ENCODE peak calls at places on chromosomes 13 and 19, in four cellular contexts. W is stomach; E is fibroblast of lung; G is CD8-positive, alpha-beta T cell. D is an unnamed sample.

GRCh38 chr13:111099292-111099691 is 15.8 kb upstream of the ARHGEF7 start:
- DNase-seq in G (no peak), W (no peak), E (no peak), D (no peak)

GRCh38 chr13:46404732-46405097 is 17.7 kb upstream of the RUBCNL start:
- DNase-seq in W (no peak), E (no peak), G (no peak), D (no peak)

GRCh38 chr19:19160489-19161035 is 9.5 kb downstream of the MEF2B start:
- DNase-seq in W (no peak), E (no peak), G (no peak), D (no peak)

GRCh38 chr19:18601875-18602274 is 4.7 kb downstream of the CRLF1 start:
- DNase-seq in E (no peak), G (no peak), W (no peak), D (no peak)

GRCh38 chr13:65133094-65133493 is 2097.0 kb downstream of the PCDH9 start:
- DNase-seq in E (no peak), W (no peak), G (no peak), D (no peak)

GRCh38 chr13:24203726-24204295 is 43.3 kb downstream of the SPATA13 start:
- DNase-seq in E (no peak), G (no peak), W (no peak), D (no peak)

GRCh38 chr13:100542546-100543156 is 45.9 kb downstream of the GGACT start:
- DNase-seq in G (no peak), W (no peak), E (peak), D (peak)

GRCh38 chr13:89066868-89067466 is 1395.8 kb downstream of the SLITRK5 start:
- DNase-seq in E (peak), G (no peak), W (no peak), D (no peak)

GRCh38 chr19:19606021-19606420 is 12.5 kb downstream of the PBX4 start:
- DNase-seq in W (peak), G (peak), E (peak), D (no peak)

GRCh38 chr19:38932425-38933179 is 1.9 kb downstream of the MRPS12 start:
- DNase-seq in G (peak), W (no peak), E (peak), D (peak)

GRCh38 chr19:35049456-35049855 is 7.9 kb downstream of the HPN start:
- DNase-seq in W (no peak), G (no peak), E (no peak), D (no peak)

GRCh38 chr13:41934994-41935393 is 25.9 kb downstream of the VWA8 start:
- DNase-seq in G (no peak), W (no peak), E (no peak), D (no peak)

GRCh38 chr19:12265921-12266704 is 28.6 kb downstream of the ZNF44 start:
- DNase-seq in G (no peak), E (no peak), W (no peak), D (no peak)

GRCh38 chr13:46124967-46125933 is 20.4 kb upstream of the CPB2 start:
- DNase-seq in G (no peak), W (no peak), E (no peak), D (no peak)

GRCh38 chr19:46416077-46416709 is 2.8 kb upstream of the CCDC8 start:
- DNase-seq in G (no peak), E (peak), W (peak), D (peak)

GRCh38 chr13:86758116-86758515 is 913.1 kb upstream of the SLITRK5 start:
- DNase-seq in W (no peak), E (no peak), G (no peak), D (no peak)

DNA sequence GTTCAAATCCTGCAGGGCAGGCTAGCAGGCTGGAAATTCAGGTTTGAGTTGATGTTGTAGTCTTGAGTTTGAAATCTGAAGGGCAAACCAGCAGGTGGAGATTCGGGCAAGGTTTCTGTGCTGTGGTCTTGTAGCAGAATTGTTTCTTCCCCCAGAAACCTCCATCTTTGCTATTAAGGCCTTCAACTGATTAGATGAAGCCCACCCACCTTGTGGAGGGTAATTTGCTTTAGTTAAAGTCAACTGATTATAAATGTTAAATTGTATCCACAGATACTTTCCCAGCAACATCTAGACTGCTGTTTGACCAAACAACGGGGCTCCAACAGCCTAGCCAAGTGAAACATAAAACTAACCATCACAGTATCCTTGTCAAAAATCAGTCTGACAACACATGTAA is 9.4 kb downstream of the IPO5 start:
- DNase-seq in W (no peak), G (no peak), E (no peak), D (no peak)
- TF ChIP-seq CTCF in W (no peak), G (no peak), E (no peak), D (no peak)

GRCh38 chr19:11198175-11198534 is 810 bp upstream of the KANK2 start:
- DNase-seq in E (no peak), G (no peak), W (no peak), D (no peak)
- H3K4me3 ChIP-seq in E (no peak), G (no peak), W (peak), D (peak)

GRCh38 chr19:13574933-13575332 is 68.7 kb upstream of the CACNA1A start:
- DNase-seq in G (no peak), E (no peak), W (no peak), D (no peak)
- TF ChIP-seq CTCF in G (no peak), E (peak), W (no peak), D (peak)

GRCh38 chr13:114118086-114118762 is 14.2 kb downstream of the RASA3 start:
- DNase-seq in E (no peak), G (no peak), W (no peak), D (peak)

GRCh38 chr13:114116734-114117133 is 15.7 kb downstream of the RASA3 start:
- DNase-seq in G (no peak), E (no peak), W (no peak), D (no peak)

GRCh38 chr13:114119196-114119595 is 13.2 kb downstream of the RASA3 start:
- DNase-seq in E (peak), G (no peak), W (no peak), D (peak)

GRCh38 chr13:114120486-114121430 is 11.7 kb downstream of the RASA3 start:
- DNase-seq in G (no peak), E (no peak), W (no peak), D (no peak)

GRCh38 chr13:114118763-114119123 is 13.7 kb downstream of the RASA3 start:
- DNase-seq in G (no peak), W (no peak), E (peak), D (no peak)
- H3K4me3 ChIP-seq in G (no peak), W (no peak), E (peak), D (peak)

DNA sequence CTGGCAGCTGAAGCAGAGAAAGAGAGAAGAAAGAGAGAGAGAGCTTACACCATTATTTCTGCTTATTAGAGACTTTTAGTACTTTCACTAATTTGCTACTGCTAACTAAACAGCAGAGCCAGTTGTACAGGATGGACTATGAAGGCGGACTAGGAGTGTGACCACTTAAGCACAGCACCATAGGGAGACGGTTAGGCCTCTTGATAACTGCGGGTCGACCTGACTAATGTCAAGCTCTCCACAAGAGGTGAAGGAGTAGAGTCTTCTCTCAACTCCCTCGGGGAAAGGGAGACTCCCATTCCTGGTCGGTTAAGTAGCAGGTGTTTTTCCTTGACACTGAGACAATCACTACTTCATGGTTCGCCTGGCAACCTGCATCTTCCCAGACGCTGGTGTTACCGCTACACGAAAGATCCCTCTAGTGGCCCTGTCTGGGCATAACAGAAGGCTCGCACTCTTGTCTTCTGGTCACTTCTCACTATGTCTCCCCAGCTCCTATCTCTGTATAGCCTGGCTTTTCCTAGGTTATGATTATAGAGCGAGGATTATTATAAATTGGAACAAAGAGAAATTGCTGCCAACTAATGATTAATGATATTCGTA is 5.3 kb upstream of the PSG7 start:
- DNase-seq in W (no peak), E (no peak), G (no peak), D (no peak)
- TF ChIP-seq CTCF in W (no peak), E (peak), G (no peak), D (peak)

GRCh38 chr19:6528544-6529121 is 2.2 kb upstream of the TNFSF9 start:
- DNase-seq in W (no peak), G (no peak), E (no peak), D (no peak)

GRCh38 chr19:6531163-6531955 is 533 bp downstream of the TNFSF9 start:
- DNase-seq in G (no peak), W (no peak), E (no peak), D (no peak)

GRCh38 chr19:6530385-6531162 is at the start of gene TNFSF9:
- DNase-seq in E (peak), G (peak), W (peak), D (peak)

GRCh38 chr19:6529351-6529750 is 1.5 kb upstream of the TNFSF9 start:
- DNase-seq in E (no peak), G (no peak), W (no peak), D (no peak)

DNA sequence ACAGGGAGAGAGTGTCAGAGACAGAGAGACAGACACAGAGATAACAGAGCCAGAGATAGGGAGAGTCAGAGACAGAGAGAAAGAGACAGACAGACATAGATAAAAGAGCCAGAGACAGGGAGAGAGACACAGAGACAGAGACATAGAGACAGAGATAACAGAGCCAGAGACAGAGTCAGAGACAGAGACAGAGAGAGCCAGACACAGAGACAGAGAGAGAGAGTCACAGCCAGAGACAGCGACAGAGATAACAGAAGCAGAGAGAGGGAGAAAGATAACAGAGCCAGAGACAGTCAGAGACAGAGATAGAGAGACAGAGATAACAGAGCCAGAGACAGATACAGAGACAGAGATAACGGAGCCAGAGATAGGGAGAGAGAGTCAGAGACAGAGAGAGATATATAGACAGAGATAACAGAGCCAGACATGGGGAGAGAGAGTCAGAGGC is 865 bp upstream of the TNFSF9 start:
- DNase-seq in G (no peak), W (no peak), E (no peak), D (no peak)
- H3K4me3 ChIP-seq in G (no peak), W (peak), E (peak), D (peak)

GRCh38 chr13:80338781-80339577 is 1.9 kb downstream of the SPRY2 start:
- DNase-seq in W (peak), G (peak), E (peak), D (peak)
- TF ChIP-seq CTCF in W (no peak), G (no peak), E (peak), D (peak)